ENCODE peak calls at places on chromosomes 5 and 9, in nine cellular contexts. One of them, this sample, is unnamed.

GRCh38 chr5:176774216-176775171 is 35.9 kb upstream of the UNC5A start:
- DNase-seq in fibroblast of the aortic adventitia: no peak
- DNase-seq in posterior cingulate gyrus: no peak
- DNase-seq in GM12891: no peak
- DNase-seq in cardiac septum: peak
- DNase-seq in activated CD8-positive, alpha-beta memory T cell treated with anti-CD3 and anti-CD28 coated beads for 24 hours: peak
- DNase-seq in NCI-H1092 treated with DMSO at 0.1 percent for 48 hours: no peak
- DNase-seq in SHP77 treated with DMSO at 0.1 percent for 48 hours: no peak
- DNase-seq in ureter: peak
- DNase-seq in this sample: peak

GRCh38 chr5:94660506-94660905 is 42.0 kb downstream of the SLF1 start:
- DNase-seq in ureter: no peak
- DNase-seq in fibroblast of the aortic adventitia: no peak
- DNase-seq in GM12891: no peak
- DNase-seq in cardiac septum: no peak
- DNase-seq in SHP77 treated with DMSO at 0.1 percent for 48 hours: no peak
- DNase-seq in posterior cingulate gyrus: no peak
- DNase-seq in NCI-H1092 treated with DMSO at 0.1 percent for 48 hours: no peak
- DNase-seq in activated CD8-positive, alpha-beta memory T cell treated with anti-CD3 and anti-CD28 coated beads for 24 hours: no peak
- DNase-seq in this sample: peak

GRCh38 chr5:72108200-72109050 is 1.1 kb downstream of the MAP1B start:
- DNase-seq in activated CD8-positive, alpha-beta memory T cell treated with anti-CD3 and anti-CD28 coated beads for 24 hours: no peak
- DNase-seq in NCI-H1092 treated with DMSO at 0.1 percent for 48 hours: peak
- DNase-seq in cardiac septum: peak
- DNase-seq in posterior cingulate gyrus: peak
- DNase-seq in ureter: peak
- DNase-seq in SHP77 treated with DMSO at 0.1 percent for 48 hours: peak
- DNase-seq in fibroblast of the aortic adventitia: peak
- DNase-seq in GM12891: peak
- DNase-seq in this sample: peak

GRCh38 chr9:137028281-137029057 is 432 bp upstream of the ABCA2 start:
- DNase-seq in ureter: peak
- DNase-seq in activated CD8-positive, alpha-beta memory T cell treated with anti-CD3 and anti-CD28 coated beads for 24 hours: peak
- DNase-seq in SHP77 treated with DMSO at 0.1 percent for 48 hours: no peak
- DNase-seq in GM12891: peak
- DNase-seq in cardiac septum: peak
- DNase-seq in NCI-H1092 treated with DMSO at 0.1 percent for 48 hours: peak
- DNase-seq in posterior cingulate gyrus: peak
- DNase-seq in fibroblast of the aortic adventitia: peak
- DNase-seq in this sample: no peak

GRCh38 chr5:153896701-153897100 is 142.0 kb downstream of the FAM114A2 start:
- DNase-seq in activated CD8-positive, alpha-beta memory T cell treated with anti-CD3 and anti-CD28 coated beads for 24 hours: no peak
- DNase-seq in NCI-H1092 treated with DMSO at 0.1 percent for 48 hours: peak
- DNase-seq in posterior cingulate gyrus: no peak
- DNase-seq in cardiac septum: no peak
- DNase-seq in fibroblast of the aortic adventitia: peak
- DNase-seq in GM12891: peak
- DNase-seq in SHP77 treated with DMSO at 0.1 percent for 48 hours: no peak
- DNase-seq in ureter: no peak
- DNase-seq in this sample: no peak

GRCh38 chr9:372143-372542 is 157.5 kb downstream of the DOCK8 start:
- DNase-seq in GM12891: no peak
- DNase-seq in fibroblast of the aortic adventitia: no peak
- DNase-seq in NCI-H1092 treated with DMSO at 0.1 percent for 48 hours: no peak
- DNase-seq in ureter: no peak
- DNase-seq in activated CD8-positive, alpha-beta memory T cell treated with anti-CD3 and anti-CD28 coated beads for 24 hours: no peak
- DNase-seq in cardiac septum: no peak
- DNase-seq in SHP77 treated with DMSO at 0.1 percent for 48 hours: no peak
- DNase-seq in posterior cingulate gyrus: no peak
- DNase-seq in this sample: no peak

GRCh38 chr9:120477534-120478001 is 102.4 kb downstream of the CDK5RAP2 start:
- DNase-seq in GM12891: peak
- DNase-seq in fibroblast of the aortic adventitia: peak
- DNase-seq in ureter: peak
- DNase-seq in posterior cingulate gyrus: peak
- DNase-seq in activated CD8-positive, alpha-beta memory T cell treated with anti-CD3 and anti-CD28 coated beads for 24 hours: peak
- DNase-seq in SHP77 treated with DMSO at 0.1 percent for 48 hours: no peak
- DNase-seq in NCI-H1092 treated with DMSO at 0.1 percent for 48 hours: peak
- DNase-seq in cardiac septum: peak
- DNase-seq in this sample: no peak

GRCh38 chr5:150147580-150148407 is 7.9 kb downstream of the PDGFRB start:
- DNase-seq in cardiac septum: no peak
- DNase-seq in fibroblast of the aortic adventitia: no peak
- DNase-seq in activated CD8-positive, alpha-beta memory T cell treated with anti-CD3 and anti-CD28 coated beads for 24 hours: no peak
- DNase-seq in GM12891: no peak
- DNase-seq in ureter: no peak
- DNase-seq in NCI-H1092 treated with DMSO at 0.1 percent for 48 hours: no peak
- DNase-seq in SHP77 treated with DMSO at 0.1 percent for 48 hours: no peak
- DNase-seq in posterior cingulate gyrus: no peak
- DNase-seq in this sample: no peak

GRCh38 chr9:73269430-73270101 is 117.9 kb downstream of the ANXA1 start:
- DNase-seq in cardiac septum: no peak
- DNase-seq in posterior cingulate gyrus: no peak
- DNase-seq in NCI-H1092 treated with DMSO at 0.1 percent for 48 hours: peak
- DNase-seq in fibroblast of the aortic adventitia: peak
- DNase-seq in GM12891: no peak
- DNase-seq in ureter: no peak
- DNase-seq in activated CD8-positive, alpha-beta memory T cell treated with anti-CD3 and anti-CD28 coated beads for 24 hours: no peak
- DNase-seq in SHP77 treated with DMSO at 0.1 percent for 48 hours: no peak
- DNase-seq in this sample: no peak

GRCh38 chr5:83632874-83633273 is 87.8 kb downstream of the HAPLN1 start:
- DNase-seq in NCI-H1092 treated with DMSO at 0.1 percent for 48 hours: no peak
- DNase-seq in SHP77 treated with DMSO at 0.1 percent for 48 hours: no peak
- DNase-seq in GM12891: no peak
- DNase-seq in posterior cingulate gyrus: no peak
- DNase-seq in ureter: no peak
- DNase-seq in activated CD8-positive, alpha-beta memory T cell treated with anti-CD3 and anti-CD28 coated beads for 24 hours: no peak
- DNase-seq in fibroblast of the aortic adventitia: peak
- DNase-seq in cardiac septum: no peak
- DNase-seq in this sample: no peak

GRCh38 chr5:96049398-96050272 is 88.0 kb upstream of the ELL2 start:
- DNase-seq in NCI-H1092 treated with DMSO at 0.1 percent for 48 hours: no peak
- DNase-seq in ureter: no peak
- DNase-seq in activated CD8-positive, alpha-beta memory T cell treated with anti-CD3 and anti-CD28 coated beads for 24 hours: no peak
- DNase-seq in posterior cingulate gyrus: no peak
- DNase-seq in fibroblast of the aortic adventitia: peak
- DNase-seq in GM12891: no peak
- DNase-seq in SHP77 treated with DMSO at 0.1 percent for 48 hours: no peak
- DNase-seq in cardiac septum: no peak
- DNase-seq in this sample: no peak

GRCh38 chr9:77899679-77900354 is 131.8 kb downstream of the GNAQ start:
- DNase-seq in cardiac septum: no peak
- DNase-seq in posterior cingulate gyrus: no peak
- DNase-seq in activated CD8-positive, alpha-beta memory T cell treated with anti-CD3 and anti-CD28 coated beads for 24 hours: no peak
- DNase-seq in SHP77 treated with DMSO at 0.1 percent for 48 hours: no peak
- DNase-seq in ureter: no peak
- DNase-seq in GM12891: no peak
- DNase-seq in NCI-H1092 treated with DMSO at 0.1 percent for 48 hours: no peak
- DNase-seq in fibroblast of the aortic adventitia: peak
- DNase-seq in this sample: no peak

GRCh38 chr5:35853652-35854051 is 3.0 kb upstream of the IL7R start:
- DNase-seq in SHP77 treated with DMSO at 0.1 percent for 48 hours: no peak
- DNase-seq in cardiac septum: no peak
- DNase-seq in fibroblast of the aortic adventitia: no peak
- DNase-seq in activated CD8-positive, alpha-beta memory T cell treated with anti-CD3 and anti-CD28 coated beads for 24 hours: peak
- DNase-seq in NCI-H1092 treated with DMSO at 0.1 percent for 48 hours: no peak
- DNase-seq in ureter: no peak
- DNase-seq in GM12891: no peak
- DNase-seq in posterior cingulate gyrus: no peak
- DNase-seq in this sample: no peak

GRCh38 chr9:112430006-112430522 is 50.2 kb downstream of the HSDL2 start:
- DNase-seq in GM12891: no peak
- DNase-seq in posterior cingulate gyrus: no peak
- DNase-seq in fibroblast of the aortic adventitia: no peak
- DNase-seq in SHP77 treated with DMSO at 0.1 percent for 48 hours: no peak
- DNase-seq in NCI-H1092 treated with DMSO at 0.1 percent for 48 hours: no peak
- DNase-seq in activated CD8-positive, alpha-beta memory T cell treated with anti-CD3 and anti-CD28 coated beads for 24 hours: no peak
- DNase-seq in ureter: no peak
- DNase-seq in cardiac septum: no peak
- DNase-seq in this sample: no peak

GRCh38 chr9:127642047-127642740 is 30.1 kb downstream of the STXBP1 start:
- DNase-seq in NCI-H1092 treated with DMSO at 0.1 percent for 48 hours: no peak
- DNase-seq in activated CD8-positive, alpha-beta memory T cell treated with anti-CD3 and anti-CD28 coated beads for 24 hours: no peak
- DNase-seq in ureter: no peak
- DNase-seq in SHP77 treated with DMSO at 0.1 percent for 48 hours: no peak
- DNase-seq in posterior cingulate gyrus: no peak
- DNase-seq in cardiac septum: no peak
- DNase-seq in fibroblast of the aortic adventitia: no peak
- DNase-seq in GM12891: no peak
- DNase-seq in this sample: peak

GRCh38 chr5:112210430-112211005 is 208.6 kb downstream of the EPB41L4A start:
- DNase-seq in SHP77 treated with DMSO at 0.1 percent for 48 hours: no peak
- DNase-seq in activated CD8-positive, alpha-beta memory T cell treated with anti-CD3 and anti-CD28 coated beads for 24 hours: no peak
- DNase-seq in NCI-H1092 treated with DMSO at 0.1 percent for 48 hours: peak
- DNase-seq in GM12891: no peak
- DNase-seq in cardiac septum: no peak
- DNase-seq in fibroblast of the aortic adventitia: peak
- DNase-seq in posterior cingulate gyrus: peak
- DNase-seq in ureter: no peak
- DNase-seq in this sample: no peak

GRCh38 chr5:84393969-84394368 is 9.3 kb upstream of the EDIL3 start:
- DNase-seq in posterior cingulate gyrus: no peak
- DNase-seq in cardiac septum: no peak
- DNase-seq in ureter: no peak
- DNase-seq in fibroblast of the aortic adventitia: peak
- DNase-seq in GM12891: no peak
- DNase-seq in NCI-H1092 treated with DMSO at 0.1 percent for 48 hours: no peak
- DNase-seq in activated CD8-positive, alpha-beta memory T cell treated with anti-CD3 and anti-CD28 coated beads for 24 hours: no peak
- DNase-seq in SHP77 treated with DMSO at 0.1 percent for 48 hours: no peak
- DNase-seq in this sample: no peak

GRCh38 chr9:130997925-130998595 is 10.9 kb upstream of the LAMC3 start:
- DNase-seq in ureter: peak
- DNase-seq in posterior cingulate gyrus: peak
- DNase-seq in SHP77 treated with DMSO at 0.1 percent for 48 hours: peak
- DNase-seq in cardiac septum: no peak
- DNase-seq in fibroblast of the aortic adventitia: peak
- DNase-seq in GM12891: peak
- DNase-seq in activated CD8-positive, alpha-beta memory T cell treated with anti-CD3 and anti-CD28 coated beads for 24 hours: peak
- DNase-seq in NCI-H1092 treated with DMSO at 0.1 percent for 48 hours: peak
- DNase-seq in this sample: peak

GRCh38 chr5:163505049-163505474 is 357 bp upstream of the MAT2B start:
- DNase-seq in posterior cingulate gyrus: no peak
- DNase-seq in cardiac septum: no peak
- DNase-seq in fibroblast of the aortic adventitia: no peak
- DNase-seq in ureter: no peak
- DNase-seq in activated CD8-positive, alpha-beta memory T cell treated with anti-CD3 and anti-CD28 coated beads for 24 hours: no peak
- DNase-seq in NCI-H1092 treated with DMSO at 0.1 percent for 48 hours: no peak
- DNase-seq in GM12891: no peak
- DNase-seq in SHP77 treated with DMSO at 0.1 percent for 48 hours: no peak
- DNase-seq in this sample: no peak

GRCh38 chr9:124813041-124813440 is 36.1 kb downstream of the OLFML2A start:
- DNase-seq in GM12891: no peak
- DNase-seq in fibroblast of the aortic adventitia: no peak
- DNase-seq in activated CD8-positive, alpha-beta memory T cell treated with anti-CD3 and anti-CD28 coated beads for 24 hours: no peak
- DNase-seq in cardiac septum: no peak
- DNase-seq in NCI-H1092 treated with DMSO at 0.1 percent for 48 hours: no peak
- DNase-seq in posterior cingulate gyrus: no peak
- DNase-seq in ureter: no peak
- DNase-seq in SHP77 treated with DMSO at 0.1 percent for 48 hours: no peak
- DNase-seq in this sample: no peak

GRCh38 chr5:72634444-72634843 is 127.2 kb upstream of the ZNF366 start:
- DNase-seq in fibroblast of the aortic adventitia: no peak
- DNase-seq in NCI-H1092 treated with DMSO at 0.1 percent for 48 hours: no peak
- DNase-seq in activated CD8-positive, alpha-beta memory T cell treated with anti-CD3 and anti-CD28 coated beads for 24 hours: no peak
- DNase-seq in GM12891: no peak
- DNase-seq in SHP77 treated with DMSO at 0.1 percent for 48 hours: no peak
- DNase-seq in posterior cingulate gyrus: no peak
- DNase-seq in ureter: no peak
- DNase-seq in cardiac septum: no peak
- DNase-seq in this sample: no peak

GRCh38 chr9:76456202-76456926 is 2.6 kb upstream of the GCNT1 start:
- DNase-seq in activated CD8-positive, alpha-beta memory T cell treated with anti-CD3 and anti-CD28 coated beads for 24 hours: no peak
- DNase-seq in GM12891: no peak
- DNase-seq in posterior cingulate gyrus: no peak
- DNase-seq in ureter: no peak
- DNase-seq in cardiac septum: no peak
- DNase-seq in SHP77 treated with DMSO at 0.1 percent for 48 hours: peak
- DNase-seq in NCI-H1092 treated with DMSO at 0.1 percent for 48 hours: peak
- DNase-seq in fibroblast of the aortic adventitia: peak
- DNase-seq in this sample: no peak

GRCh38 chr5:160369990-160370712 is at the start of gene C1QTNF2:
- DNase-seq in ureter: peak
- DNase-seq in activated CD8-positive, alpha-beta memory T cell treated with anti-CD3 and anti-CD28 coated beads for 24 hours: no peak
- DNase-seq in posterior cingulate gyrus: peak
- DNase-seq in SHP77 treated with DMSO at 0.1 percent for 48 hours: no peak
- DNase-seq in NCI-H1092 treated with DMSO at 0.1 percent for 48 hours: no peak
- DNase-seq in fibroblast of the aortic adventitia: peak
- DNase-seq in cardiac septum: no peak
- DNase-seq in GM12891: no peak
- DNase-seq in this sample: peak

GRCh38 chr5:176818391-176819098 is 8.2 kb downstream of the UNC5A start:
- DNase-seq in activated CD8-positive, alpha-beta memory T cell treated with anti-CD3 and anti-CD28 coated beads for 24 hours: no peak
- DNase-seq in GM12891: no peak
- DNase-seq in NCI-H1092 treated with DMSO at 0.1 percent for 48 hours: no peak
- DNase-seq in ureter: no peak
- DNase-seq in SHP77 treated with DMSO at 0.1 percent for 48 hours: no peak
- DNase-seq in fibroblast of the aortic adventitia: no peak
- DNase-seq in posterior cingulate gyrus: no peak
- DNase-seq in cardiac septum: no peak
- DNase-seq in this sample: no peak

GRCh38 chr5:65871182-65871581 is 55.2 kb upstream of the ERBIN start:
- DNase-seq in cardiac septum: no peak
- DNase-seq in NCI-H1092 treated with DMSO at 0.1 percent for 48 hours: no peak
- DNase-seq in ureter: no peak
- DNase-seq in fibroblast of the aortic adventitia: peak
- DNase-seq in posterior cingulate gyrus: no peak
- DNase-seq in GM12891: no peak
- DNase-seq in SHP77 treated with DMSO at 0.1 percent for 48 hours: no peak
- DNase-seq in activated CD8-positive, alpha-beta memory T cell treated with anti-CD3 and anti-CD28 coated beads for 24 hours: no peak
- DNase-seq in this sample: peak

GRCh38 chr5:170302729-170303501 is 5.3 kb upstream of the LCP2 start:
- DNase-seq in ureter: no peak
- DNase-seq in SHP77 treated with DMSO at 0.1 percent for 48 hours: no peak
- DNase-seq in fibroblast of the aortic adventitia: no peak
- DNase-seq in posterior cingulate gyrus: peak
- DNase-seq in cardiac septum: peak
- DNase-seq in NCI-H1092 treated with DMSO at 0.1 percent for 48 hours: no peak
- DNase-seq in activated CD8-positive, alpha-beta memory T cell treated with anti-CD3 and anti-CD28 coated beads for 24 hours: peak
- DNase-seq in GM12891: peak
- DNase-seq in this sample: peak

GRCh38 chr9:124202447-124202971 is 55.2 kb upstream of the NEK6 start:
- DNase-seq in NCI-H1092 treated with DMSO at 0.1 percent for 48 hours: no peak
- DNase-seq in GM12891: no peak
- DNase-seq in cardiac septum: peak
- DNase-seq in posterior cingulate gyrus: no peak
- DNase-seq in fibroblast of the aortic adventitia: no peak
- DNase-seq in SHP77 treated with DMSO at 0.1 percent for 48 hours: no peak
- DNase-seq in ureter: no peak
- DNase-seq in activated CD8-positive, alpha-beta memory T cell treated with anti-CD3 and anti-CD28 coated beads for 24 hours: peak
- DNase-seq in this sample: peak

GRCh38 chr9:97802276-97802675 is 50.8 kb upstream of the FOXE1 start:
- DNase-seq in activated CD8-positive, alpha-beta memory T cell treated with anti-CD3 and anti-CD28 coated beads for 24 hours: no peak
- DNase-seq in NCI-H1092 treated with DMSO at 0.1 percent for 48 hours: no peak
- DNase-seq in SHP77 treated with DMSO at 0.1 percent for 48 hours: no peak
- DNase-seq in GM12891: no peak
- DNase-seq in cardiac septum: no peak
- DNase-seq in posterior cingulate gyrus: no peak
- DNase-seq in fibroblast of the aortic adventitia: no peak
- DNase-seq in ureter: no peak
- DNase-seq in this sample: no peak

GRCh38 chr5:154285661-154286408 is 95.3 kb downstream of the GALNT10 start:
- DNase-seq in activated CD8-positive, alpha-beta memory T cell treated with anti-CD3 and anti-CD28 coated beads for 24 hours: no peak
- DNase-seq in GM12891: no peak
- DNase-seq in posterior cingulate gyrus: no peak
- DNase-seq in ureter: no peak
- DNase-seq in SHP77 treated with DMSO at 0.1 percent for 48 hours: no peak
- DNase-seq in cardiac septum: no peak
- DNase-seq in NCI-H1092 treated with DMSO at 0.1 percent for 48 hours: no peak
- DNase-seq in fibroblast of the aortic adventitia: peak
- DNase-seq in this sample: no peak

GRCh38 chr5:136082390-136083193 is 50.1 kb upstream of the SMAD5 start:
- DNase-seq in SHP77 treated with DMSO at 0.1 percent for 48 hours: peak
- DNase-seq in NCI-H1092 treated with DMSO at 0.1 percent for 48 hours: peak
- DNase-seq in ureter: peak
- DNase-seq in GM12891: peak
- DNase-seq in fibroblast of the aortic adventitia: peak
- DNase-seq in posterior cingulate gyrus: peak
- DNase-seq in cardiac septum: peak
- DNase-seq in activated CD8-positive, alpha-beta memory T cell treated with anti-CD3 and anti-CD28 coated beads for 24 hours: peak
- DNase-seq in this sample: peak

GRCh38 chr9:69888876-69889585 is 68.4 kb downstream of the CFAP95 start:
- DNase-seq in activated CD8-positive, alpha-beta memory T cell treated with anti-CD3 and anti-CD28 coated beads for 24 hours: no peak
- DNase-seq in NCI-H1092 treated with DMSO at 0.1 percent for 48 hours: no peak
- DNase-seq in ureter: no peak
- DNase-seq in posterior cingulate gyrus: no peak
- DNase-seq in SHP77 treated with DMSO at 0.1 percent for 48 hours: no peak
- DNase-seq in cardiac septum: no peak
- DNase-seq in fibroblast of the aortic adventitia: no peak
- DNase-seq in GM12891: no peak
- DNase-seq in this sample: no peak

This sample was measured in posterior vena cava.